ENCODE peak calls at places on chromosomes 7 and 10, in nine cellular contexts. B is thoracic aorta; T is HCT116; U is H9; S is CD8-positive, alpha-beta memory T cell; P is CD8-positive, alpha-beta T cell; I is psoas muscle; J is A673; E is A549. O is an unnamed sample.

GRCh38 chr7:75565129-75565528 is 73.0 kb downstream of the SPDYE5 start:
- DNase-seq in J (no peak), T (no peak), B (no peak), U (no peak), I (no peak), E (peak; percentile 15), S (no peak), P (no peak), O (no peak)

GRCh38 chr10:133090101-133090500 is 2.4 kb downstream of the ADGRA1 start:
- DNase-seq in B (no peak), J (no peak), E (no peak), S (no peak), U (no peak), T (no peak), P (no peak), I (no peak), O (no peak)

GRCh38 chr10:53808677-53809076 is 992.4 kb downstream of the PCDH15 start:
- DNase-seq in T (no peak), B (no peak), I (no peak), E (no peak), P (no peak), U (peak; percentile 30), S (no peak), J (no peak), O (no peak)

GRCh38 chr7:114539575-114539974 is 125.0 kb downstream of the FOXP2 start:
- DNase-seq in E (peak; percentile 33), U (no peak), J (peak; percentile 26), P (no peak), I (no peak), B (no peak), T (peak; percentile 3), S (no peak), O (no peak)

GRCh38 chr10:112671743-112672142 is 224.7 kb downstream of the VTI1A start:
- DNase-seq in J (peak; percentile 6), U (no peak), I (no peak), S (no peak), B (no peak), P (no peak), T (no peak), E (no peak), O (no peak)

GRCh38 chr10:28841625-28842024 is 164.3 kb downstream of the BAMBI start:
- DNase-seq in E (peak; percentile 13), U (no peak), B (no peak), T (no peak), S (no peak), I (no peak), J (no peak), P (no peak), O (no peak)

GRCh38 chr7:34622771-34623250 is 35.2 kb upstream of the NPSR1 start:
- DNase-seq in S (no peak), B (no peak), U (no peak), I (no peak), P (no peak), E (no peak), J (no peak), T (no peak), O (no peak)

GRCh38 chr10:78953124-78954008 is 115.4 kb upstream of the ZMIZ1 start:
- DNase-seq in U (no peak), E (no peak), S (no peak), I (peak; percentile 59), B (no peak), T (no peak), J (peak; percentile 39), P (no peak), O (no peak)

GRCh38 chr10:104334561-104334960 is 3.7 kb downstream of the ITPRIP start:
- DNase-seq in E (no peak), T (no peak), B (no peak), P (no peak), I (no peak), J (no peak), U (no peak), S (no peak), O (no peak)

GRCh38 chr10:69757553-69758309 is 44.0 kb upstream of the COL13A1 start:
- DNase-seq in T (no peak), P (no peak), U (no peak), S (no peak), I (no peak), J (peak; percentile 57), B (no peak), E (no peak), O (no peak)

GRCh38 chr7:105638324-105638723 is 57.0 kb upstream of the EFCAB10 start:
- DNase-seq in E (no peak), T (no peak), J (no peak), B (no peak), P (no peak), U (no peak), S (no peak), I (no peak), O (no peak)

GRCh38 chr10:101092742-101093386 is 31.1 kb downstream of the KAZALD1 start:
- DNase-seq in I (no peak), P (no peak), J (no peak), B (no peak), S (no peak), E (peak; percentile 26), T (no peak), U (no peak), O (no peak)

GRCh38 chr10:130453036-130453720 is 317.0 kb downstream of the GLRX3 start:
- DNase-seq in P (no peak), E (no peak), U (peak; percentile 28), B (no peak), I (no peak), T (no peak), J (no peak), S (no peak), O (no peak)

GRCh38 chr10:130455111-130455695 is 319.0 kb downstream of the GLRX3 start:
- DNase-seq in B (no peak), E (no peak), I (no peak), U (peak; percentile 10), P (no peak), T (no peak), S (no peak), J (no peak), O (no peak)

GRCh38 chr10:130453721-130454542 is 317.7 kb downstream of the GLRX3 start:
- DNase-seq in T (no peak), P (no peak), U (peak; percentile 18), B (no peak), J (no peak), I (no peak), S (no peak), E (no peak), O (no peak)

GRCh38 chr10:130455791-130456190 is 319.6 kb downstream of the GLRX3 start:
- DNase-seq in J (no peak), P (no peak), B (no peak), E (no peak), U (peak; percentile 4), S (no peak), I (no peak), T (no peak), O (no peak)

GRCh38 chr10:130454543-130455000 is 318.4 kb downstream of the GLRX3 start:
- DNase-seq in T (no peak), P (no peak), S (no peak), U (no peak), E (no peak), B (no peak), J (no peak), I (no peak), O (no peak)
- H3K9me3 ChIP-seq in T (no peaks in the 10 kb centered on the region), P (no peaks in the 10 kb centered on the region), S (no peaks in the 10 kb centered on the region), U (no peaks in the 10 kb centered on the region), E (no peaks in the 10 kb centered on the region), B (no peaks in the 10 kb centered on the region), J (no peaks in the 10 kb centered on the region), I (no peaks in the 10 kb centered on the region), O (no peaks in the 10 kb centered on the region)

DNA sequence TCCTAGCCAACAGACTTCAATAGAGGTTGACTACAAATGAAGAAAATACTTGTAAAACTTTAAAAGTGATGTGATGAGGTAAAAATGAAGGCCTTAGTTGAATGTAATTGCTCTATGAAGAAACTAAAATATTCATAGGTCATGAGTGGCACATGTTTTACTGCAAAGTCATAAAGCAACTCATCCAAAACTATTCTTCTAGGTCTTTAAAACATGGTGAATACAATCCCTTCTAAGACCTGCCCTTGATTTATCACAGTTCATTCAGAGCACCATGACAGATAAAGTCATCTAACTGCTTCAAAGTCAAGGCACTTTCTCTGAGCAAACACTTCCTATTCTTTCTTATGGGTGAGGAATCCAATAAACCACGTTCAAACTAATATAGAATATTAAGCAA is 713.5 kb downstream of the SORCS1 start:
- DNase-seq in S (no peak), T (no peak), P (no peak), E (no peak), U (no peak), I (no peak), B (no peak), J (no peak), O (no peak)
- H3K9me3 ChIP-seq in S (no peaks in the 10 kb centered on the region), T (peaks cover 15% of the 10 kb centered on the region), P (no peaks in the 10 kb centered on the region), E (no peaks in the 10 kb centered on the region), U (no peaks in the 10 kb centered on the region), I (no peaks in the 10 kb centered on the region), B (no peaks in the 10 kb centered on the region), J (no peaks in the 10 kb centered on the region), O (no peaks in the 10 kb centered on the region)

GRCh38 chr7:63040336-63040735 is 958.3 kb upstream of the ZNF722 start:
- DNase-seq in J (no peak), E (no peak), S (no peak), T (no peak), I (no peak), P (no peak), B (no peak), U (no peak), O (no peak)
- H3K9me3 ChIP-seq in J (peaks cover 29% of the 10 kb centered on the region), E (peaks cover 10% of the 10 kb centered on the region), S (no peaks in the 10 kb centered on the region), T (peaks cover 1% of the 10 kb centered on the region), I (no peaks in the 10 kb centered on the region), P (no peaks in the 10 kb centered on the region), B (no peaks in the 10 kb centered on the region), U (peaks cover 97% of the 10 kb centered on the region), O (peaks cover 5% of the 10 kb centered on the region)

GRCh38 chr10:36888925-36889573 is 236.3 kb upstream of the ANKRD30A start:
- DNase-seq in J (peak; percentile 75), E (peak; percentile 82), S (no peak), I (no peak), P (no peak), B (no peak), T (peak; percentile 8), U (peak; percentile 52), O (no peak)
- H3K9me3 ChIP-seq in J (no peaks in the 10 kb centered on the region), E (no peaks in the 10 kb centered on the region), S (no peaks in the 10 kb centered on the region), I (no peaks in the 10 kb centered on the region), P (no peaks in the 10 kb centered on the region), B (no peaks in the 10 kb centered on the region), T (no peaks in the 10 kb centered on the region), U (peaks cover 9% of the 10 kb centered on the region), O (no peaks in the 10 kb centered on the region)

GRCh38 chr7:1243290-1243963 is 10.8 kb downstream of the UNCX start:
- DNase-seq in E (no peak), T (no peak), I (peak; percentile 0), U (no peak), S (no peak), P (no peak), B (no peak), J (no peak), O (no peak)
- H3K9me3 ChIP-seq in E (no peaks in the 10 kb centered on the region), T (no peaks in the 10 kb centered on the region), I (no peaks in the 10 kb centered on the region), U (no peaks in the 10 kb centered on the region), S (no peaks in the 10 kb centered on the region), P (no peaks in the 10 kb centered on the region), B (no peaks in the 10 kb centered on the region), J (no peaks in the 10 kb centered on the region), O (no peaks in the 10 kb centered on the region)

DNA sequence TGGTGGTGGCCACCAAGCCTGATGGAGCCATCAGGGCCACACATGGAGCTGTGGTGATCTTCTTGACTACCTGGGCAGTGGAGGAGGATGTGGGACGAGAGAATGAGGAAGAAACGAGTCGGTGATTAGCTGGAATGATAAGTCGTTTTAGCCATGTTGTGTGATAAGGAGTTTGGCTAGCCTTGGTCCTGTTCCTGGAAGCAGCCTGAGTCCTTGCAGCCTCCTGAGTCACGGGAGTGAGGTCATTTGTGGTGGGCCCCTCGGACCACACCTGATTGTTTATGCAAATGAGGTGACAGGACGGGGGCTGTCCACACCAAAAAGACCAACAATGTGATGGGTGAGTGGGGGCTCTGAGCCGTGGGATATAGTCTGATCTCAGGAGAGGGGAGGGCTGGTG is 554.4 kb downstream of the PTPRN2 start:
- DNase-seq in B (no peak), P (no peak), E (no peak), J (no peak), S (no peak), T (no peak), U (no peak), I (no peak), O (no peak)
- H3K9me3 ChIP-seq in B (no peaks in the 10 kb centered on the region), P (no peaks in the 10 kb centered on the region), E (no peaks in the 10 kb centered on the region), J (peaks cover 7% of the 10 kb centered on the region), S (no peaks in the 10 kb centered on the region), T (no peaks in the 10 kb centered on the region), U (peaks cover 11% of the 10 kb centered on the region), I (no peaks in the 10 kb centered on the region), O (no peaks in the 10 kb centered on the region)